ENCODE peak calls at places on chromosomes 4 and X, in nine cellular contexts. H is cardiac muscle cell; S is body of pancreas; W is SJSA1; B is naive thymus-derived CD4-positive, alpha-beta T cell; P is AG04449; D is coronary artery; M is CD4-positive, alpha-beta memory T cell; V is fibroblast of the aortic adventitia. Z is an unnamed sample.

GRCh38 chr4:128958194-128958593 is 135.1 kb downstream of the SCLT1 start:
- DNase-seq in H (no peak), S (peak; percentile 18), W (no peak), B (peak; percentile 5), P (no peak), D (no peak), M (no peak), V (no peak), Z (no peak)

GRCh38 chr4:1576200-1576960 is 107.7 kb downstream of the FAM53A start:
- DNase-seq in H (no peak), S (no peak), W (no peak), B (no peak), P (no peak), D (no peak), M (peak; percentile 16), V (no peak), Z (no peak)

GRCh38 chr4:14653338-14653737 is 348.9 kb upstream of the CPEB2 start:
- DNase-seq in H (no peak), S (no peak), W (no peak), B (no peak), P (no peak), D (no peak), M (no peak), V (no peak), Z (no peak)

GRCh38 chrX:107288676-107289075 is 82.3 kb downstream of the DNAAF6 start:
- DNase-seq in H (no peak), S (no peak), W (no peak), B (no peak), P (no peak), D (no peak), M (no peak), V (no peak), Z (no peak)

GRCh38 chrX:64202808-64203320 is 2.6 kb downstream of the AMER1 start:
- DNase-seq in H (no peak), S (no peak), W (no peak), B (no peak), P (no peak), D (no peak), M (no peak), V (no peak), Z (peak; percentile 8)

GRCh38 chr4:72451349-72451748 is 117.7 kb downstream of the ADAMTS3 start:
- DNase-seq in H (no peak), S (no peak), W (no peak), B (no peak), P (no peak), D (no peak), M (no peak), V (peak; percentile 60), Z (peak; percentile 19)

GRCh38 chrX:143632625-143633387 is 3.1 kb downstream of the SLITRK4 start:
- DNase-seq in H (peak; percentile 1), S (peak; percentile 13), W (no peak), B (no peak), P (no peak), D (no peak), M (no peak), V (no peak), Z (peak; percentile 7)

GRCh38 chr4:10180927-10181744 is 64.5 kb upstream of the WDR1 start:
- DNase-seq in H (no peak), S (no peak), W (no peak), B (peak; percentile 45), P (no peak), D (no peak), M (no peak), V (peak; percentile 96), Z (peak; percentile 44)

GRCh38 chrX:149940015-149940716 is 1.9 kb upstream of the EOLA2 start:
- DNase-seq in H (peak; percentile 92), S (peak; percentile 98), W (peak; percentile 98), B (peak; percentile 94), P (peak; percentile 95), D (peak; percentile 97), M (peak; percentile 97), V (peak; percentile 98), Z (peak; percentile 97)

GRCh38 chr4:139816856-139817255 is 151.2 kb downstream of the MGST2 start:
- DNase-seq in H (no peak), S (no peak), W (no peak), B (no peak), P (no peak), D (no peak), M (no peak), V (no peak), Z (no peak)

GRCh38 chr4:139817657-139818452 is 152.2 kb downstream of the MGST2 start:
- DNase-seq in H (no peak), S (no peak), W (no peak), B (no peak), P (no peak), D (no peak), M (no peak), V (peak; percentile 45), Z (no peak)

GRCh38 chr4:139822391-139822790 is 156.8 kb downstream of the MGST2 start:
- DNase-seq in H (no peak), S (no peak), W (no peak), B (no peak), P (no peak), D (no peak), M (no peak), V (no peak), Z (no peak)

GRCh38 chr4:139815646-139816601 is 150.3 kb downstream of the MGST2 start:
- DNase-seq in H (peak; percentile 29), S (peak; percentile 30), W (peak; percentile 87), B (no peak), P (peak; percentile 44), D (no peak), M (no peak), V (peak; percentile 83), Z (peak; percentile 88)

DNA sequence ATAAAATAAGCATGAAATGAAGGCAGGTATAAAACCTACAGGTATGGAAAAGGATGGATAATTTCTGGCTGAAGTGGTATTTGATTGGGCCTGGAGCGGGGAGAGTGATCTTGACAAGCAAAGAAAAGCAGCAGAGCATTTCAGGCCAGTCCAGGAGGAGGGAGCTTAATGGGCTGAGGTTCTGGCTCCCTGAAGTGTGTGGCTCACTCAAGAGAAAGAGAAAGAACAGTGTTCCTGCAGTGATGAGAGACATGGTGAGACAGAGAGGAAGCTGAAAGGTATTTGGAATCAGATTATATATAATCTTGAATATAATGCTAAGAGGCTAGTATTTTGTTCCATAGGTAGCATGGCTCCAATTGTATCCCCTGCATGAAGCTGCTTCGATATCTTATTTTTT is 153.5 kb downstream of the MGST2 start:
- DNase-seq in H (peak; percentile 47), S (no peak), W (no peak), B (no peak), P (no peak), D (no peak), M (no peak), V (no peak), Z (no peak)
- H3K4me3 ChIP-seq in H (no peak overlapping the region), S (no peak overlapping the region), W (no peak overlapping the region), B (no peak overlapping the region), P (no peak overlapping the region), D (no peak overlapping the region), M (no peak overlapping the region), V (no peak overlapping the region), Z (no peak overlapping the region)

DNA sequence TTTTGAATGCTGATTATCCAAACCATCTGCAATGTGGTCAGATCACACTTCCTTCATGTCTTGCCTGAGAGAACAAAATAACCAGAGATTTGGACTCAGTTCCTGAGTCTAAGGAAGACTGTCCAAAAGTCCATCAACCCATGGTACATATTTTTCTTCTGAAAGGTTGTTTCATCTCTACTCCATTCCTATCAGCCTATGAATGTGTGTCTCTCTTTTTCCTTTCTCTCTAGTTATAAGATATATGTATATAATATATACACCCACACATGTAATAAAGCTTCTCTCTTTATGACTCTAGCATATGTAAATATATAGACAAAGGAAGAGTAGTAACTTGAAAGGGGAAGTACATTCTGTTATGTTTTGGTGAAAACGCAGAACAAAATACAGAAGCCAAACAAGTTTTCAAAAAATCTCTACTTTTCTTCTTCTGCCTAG is 227.0 kb downstream of the ARHGAP24 start:
- DNase-seq in H (no peak), S (no peak), W (no peak), B (no peak), P (no peak), D (no peak), M (no peak), V (no peak), Z (peak; percentile 27)
- H3K4me3 ChIP-seq in H (no peak overlapping the region), S (no peak overlapping the region), W (no peak overlapping the region), B (no peak overlapping the region), P (no peak overlapping the region), D (no peak overlapping the region), M (no peak overlapping the region), V (no peak overlapping the region), Z (no peak overlapping the region)

DNA sequence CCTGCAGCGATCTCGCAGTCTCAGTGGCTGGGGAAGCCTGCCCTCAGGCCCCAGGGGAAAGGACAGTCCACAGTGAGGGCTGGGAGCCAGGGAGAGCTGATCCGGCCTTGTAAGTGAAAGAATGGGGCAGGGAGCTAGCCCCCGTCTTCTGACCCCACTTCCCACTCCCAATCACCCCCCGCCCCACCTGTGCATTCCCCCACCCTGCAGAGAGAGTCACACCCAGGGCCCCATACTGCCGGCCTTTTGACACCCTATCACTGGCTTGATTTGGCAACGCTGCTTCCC is 3.8 kb downstream of the ARHGAP4 start:
- DNase-seq in H (no peak), S (no peak), W (no peak), B (no peak), P (no peak), D (no peak), M (no peak), V (no peak), Z (no peak)
- H3K4me3 ChIP-seq in H (no peak overlapping the region), S (no peak overlapping the region), W (no peak overlapping the region), B (peak overlapping the region; percentile 47), P (no peak overlapping the region), D (peak overlapping the region; percentile 24), M (no peak overlapping the region), V (no peak overlapping the region), Z (no peak overlapping the region)

GRCh38 chrX:47637546-47638195 is 7.9 kb upstream of the CFP start:
- DNase-seq in H (peak; percentile 39), S (peak; percentile 28), W (no peak), B (peak; percentile 50), P (no peak), D (no peak), M (peak; percentile 51), V (no peak), Z (no peak)
- H3K4me3 ChIP-seq in H (no peak overlapping the region), S (no peak overlapping the region), W (no peak overlapping the region), B (no peak overlapping the region), P (no peak overlapping the region), D (peak overlapping the region; percentile 50), M (no peak overlapping the region), V (no peak overlapping the region), Z (no peak overlapping the region)

GRCh38 chrX:119696251-119696890 is 3.4 kb upstream of the SEPTIN6 start:
- DNase-seq in H (no peak), S (no peak), W (no peak), B (no peak), P (no peak), D (no peak), M (no peak), V (no peak), Z (no peak)
- H3K4me3 ChIP-seq in H (no peak overlapping the region), S (no peak overlapping the region), W (no peak overlapping the region), B (no peak overlapping the region), P (no peak overlapping the region), D (no peak overlapping the region), M (no peak overlapping the region), V (no peak overlapping the region), Z (no peak overlapping the region)

GRCh38 chr4:66000500-66001117 is 330.3 kb upstream of the EPHA5 start:
- DNase-seq in H (peak; percentile 1), S (no peak), W (no peak), B (no peak), P (no peak), D (no peak), M (no peak), V (peak; percentile 66), Z (peak; percentile 38)

DNA sequence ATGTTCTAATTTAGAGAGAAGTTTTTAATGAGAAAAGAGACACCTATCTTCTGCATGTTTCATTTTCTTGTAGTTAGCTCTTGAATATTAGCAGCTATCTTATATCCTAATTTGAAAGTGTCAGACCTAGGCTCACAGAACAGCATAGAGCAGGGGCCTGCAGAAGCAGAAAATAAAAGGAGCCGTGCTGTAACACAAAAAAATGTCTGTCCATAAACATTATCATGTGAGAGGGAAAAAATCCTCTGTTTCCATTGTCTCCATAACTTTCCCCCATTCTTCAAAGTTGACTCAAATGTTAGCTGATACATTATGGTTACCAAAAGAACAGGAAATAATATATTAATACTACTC is 329.2 kb upstream of the EPHA5 start:
- DNase-seq in H (no peak), S (no peak), W (no peak), B (no peak), P (no peak), D (no peak), M (no peak), V (no peak), Z (no peak)
- H3K4me3 ChIP-seq in H (peak overlapping the region; percentile 9), S (no peak overlapping the region), W (no peak overlapping the region), B (no peak overlapping the region), P (no peak overlapping the region), D (no peak overlapping the region), M (no peak overlapping the region), V (no peak overlapping the region), Z (no peak overlapping the region)

Z was measured in fibroblast of mammary gland.